ENCODE peak calls at places on chromosomes 1 and 21, in five cellular contexts. U, Q, S, J and V are unnamed samples.

GRCh38 chr1:234409328-234409727 is 36.1 kb downstream of the COA6 start:
- DNase-seq in Q (peak), S (no peak), J (no peak), U (no peak), V (no peak)

GRCh38 chr1:58584082-58584895 is 7.2 kb upstream of the TACSTD2 start:
- DNase-seq in S (no peak), J (peak), U (no peak), Q (peak), V (peak)

GRCh38 chr1:179141592-179142244 is 59.8 kb downstream of the TOR3A start:
- DNase-seq in U (peak), S (peak), Q (peak), J (no peak), V (no peak)

GRCh38 chr21:44299085-44299457 is 782 bp upstream of the PFKL start:
- DNase-seq in U (no peak), Q (no peak), J (no peak), S (no peak), V (no peak)

GRCh38 chr1:102097451-102097850 is 100.7 kb upstream of the OLFM3 start:
- DNase-seq in U (no peak), J (no peak), Q (no peak), S (no peak), V (no peak)

GRCh38 chr1:63981408-63981773 is 207.6 kb downstream of the ROR1 start:
- DNase-seq in S (no peak), J (no peak), U (no peak), Q (no peak), V (no peak)

GRCh38 chr1:6503884-6504602 is 12.6 kb upstream of the PLEKHG5 start:
- DNase-seq in J (no peak), U (no peak), S (no peak), Q (no peak), V (no peak)

GRCh38 chr21:42306366-42307035 is 8.7 kb downstream of the TFF3 start:
- DNase-seq in J (no peak), U (no peak), S (no peak), Q (no peak), V (no peak)

GRCh38 chr1:214198571-214198970 is 82.4 kb upstream of the SMYD2 start:
- DNase-seq in J (no peak), Q (no peak), S (no peak), U (no peak), V (no peak)

GRCh38 chr1:25194576-25195020 is 37.7 kb downstream of the SYF2 start:
- DNase-seq in Q (no peak), S (no peak), J (no peak), U (no peak), V (no peak)

GRCh38 chr1:161139765-161140164 is 7.3 kb upstream of the DEDD start:
- DNase-seq in S (no peak), J (no peak), Q (no peak), U (no peak), V (peak)

GRCh38 chr1:204426035-204426436 is 14.4 kb upstream of the PPP1R15B start:
- DNase-seq in Q (no peak), S (no peak), U (no peak), J (peak), V (peak)

GRCh38 chr21:45208627-45208951 is 79.1 kb downstream of the POFUT2 start:
- DNase-seq in Q (no peak), J (no peak), U (no peak), S (no peak), V (no peak)

GRCh38 chr1:56569661-56570060 is 9.7 kb downstream of the PLPP3 start:
- DNase-seq in J (no peak), U (no peak), Q (no peak), S (no peak), V (peak)

GRCh38 chr1:54188291-54188690 is 11.5 kb downstream of the CYB5RL start:
- DNase-seq in U (no peak), J (no peak), S (no peak), Q (no peak), V (no peak)

GRCh38 chr1:30710407-30710806 is 13.0 kb downstream of the MATN1 start:
- DNase-seq in J (no peak), Q (no peak), U (no peak), S (no peak), V (no peak)

GRCh38 chr1:183419399-183419798 is 1.2 kb upstream of the NMNAT2 start:
- DNase-seq in U (no peak), J (no peak), S (no peak), Q (no peak), V (no peak)

GRCh38 chr1:26067432-26067911 is at the start of gene TRIM63:
- DNase-seq in Q (no peak), U (no peak), S (no peak), J (peak), V (no peak)

GRCh38 chr1:19698181-19698580 is 33.5 kb downstream of the HTR6 start:
- DNase-seq in S (no peak), J (no peak), U (no peak), Q (no peak), V (no peak)